ENCODE peak calls at places on chromosomes 11 and 22, in seven cellular contexts. L is stimulated activated CD4-positive, alpha-beta T cell treated with anti-CD3 and anti-CD28 coated beads, Interleukin-2, amount 100 ng/mL, for 48 hours; U is spleen; E is M059J; A is osteocyte; H is nucleus accumbens; Z is adrenal gland. M is an unnamed sample.

GRCh38 chr11:47130541-47130940 is 46.1 kb downstream of the ARFGAP2 start:
- DNase-seq in L (no peak), Z (no peak), H (no peak), E (no peak), A (no peak), U (no peak), M (no peak)

GRCh38 chr22:29780781-29781676 is 13.9 kb downstream of the UQCR10 start:
- DNase-seq in Z (no peak), H (peak), A (no peak), E (peak), U (no peak), L (no peak), M (no peak)

GRCh38 chr11:12164061-12165014 is 53.9 kb downstream of the MICAL2 start:
- DNase-seq in U (no peak), A (no peak), E (peak), L (no peak), Z (no peak), H (no peak), M (no peak)

GRCh38 chr22:37569009-37569920 is 9.0 kb downstream of the CDC42EP1 start:
- DNase-seq in A (no peak), U (no peak), H (peak), L (no peak), Z (peak), E (peak), M (no peak)

GRCh38 chr11:34203377-34203801 is 98.0 kb downstream of the NAT10 start:
- DNase-seq in L (no peak), H (no peak), A (no peak), E (no peak), Z (no peak), U (no peak), M (no peak)

GRCh38 chr22:30190619-30191018 is 55.9 kb downstream of the LIF start:
- DNase-seq in L (no peak), Z (no peak), E (no peak), H (no peak), U (no peak), A (no peak), M (no peak)

GRCh38 chr22:20761536-20761935 is 12.4 kb upstream of the SERPIND1 start:
- DNase-seq in Z (no peak), U (no peak), A (no peak), H (no peak), L (no peak), E (peak), M (no peak)

GRCh38 chr22:41608386-41608785 is 12.5 kb downstream of the DESI1 start:
- DNase-seq in A (no peak), L (no peak), Z (no peak), H (no peak), E (no peak), U (peak), M (no peak)

GRCh38 chr11:79461144-79461543 is 20.3 kb upstream of the TENM4 start:
- DNase-seq in L (no peak), Z (peak), U (no peak), E (peak), A (no peak), H (no peak), M (no peak)

GRCh38 chr11:3191586-3192324 is 26.6 kb upstream of the OSBPL5 start:
- DNase-seq in H (no peak), A (no peak), U (peak), L (no peak), E (no peak), Z (no peak), M (no peak)

GRCh38 chr11:107683070-107683469 is 28.8 kb downstream of the SLN start:
- DNase-seq in Z (no peak), L (no peak), E (no peak), A (no peak), U (no peak), H (no peak), M (no peak)

GRCh38 chr22:29216873-29217666 is 11.4 kb downstream of the EMID1 start:
- DNase-seq in A (no peak), H (peak), E (peak), Z (peak), U (peak), L (no peak), M (no peak)

GRCh38 chr11:3217751-3218482 is 696 bp downstream of the MRGPRG start:
- DNase-seq in A (no peak), U (peak), E (no peak), H (no peak), Z (peak), L (no peak), M (peak)

GRCh38 chr22:36566720-36567119 is 37.8 kb upstream of the EIF3D start:
- DNase-seq in H (no peak), L (no peak), E (no peak), U (no peak), A (no peak), Z (no peak), M (no peak)

GRCh38 chr22:28008056-28008455 is 89.0 kb upstream of the PITPNB start:
- DNase-seq in Z (no peak), L (no peak), E (no peak), H (no peak), A (no peak), U (no peak), M (no peak)

GRCh38 chr11:45092901-45093760 is 53.3 kb upstream of the PRDM11 start:
- DNase-seq in E (peak), Z (no peak), L (no peak), U (peak), A (no peak), H (no peak), M (peak)

GRCh38 chr11:5808500-5809121 is at the start of gene OR52N2:
- DNase-seq in U (peak), A (no peak), Z (peak), L (peak), H (peak), E (peak), M (peak)

GRCh38 chr11:69636512-69636866 is 4.5 kb upstream of the CCND1 start:
- DNase-seq in E (peak), H (peak), A (no peak), U (no peak), Z (peak), L (no peak), M (peak)

GRCh38 chr11:61075891-61076290 is 26.4 kb upstream of the CD5 start:
- DNase-seq in Z (no peak), U (no peak), E (peak), H (no peak), A (no peak), L (no peak), M (peak)

GRCh38 chr11:72579816-72580647 is 94.2 kb downstream of the PDE2A start:
- DNase-seq in E (no peak), L (no peak), U (no peak), Z (peak), H (no peak), A (no peak), M (peak)

GRCh38 chr11:77170107-77170506 is 42.1 kb downstream of the MYO7A start:
- DNase-seq in A (no peak), E (no peak), Z (no peak), H (no peak), L (no peak), U (no peak), M (no peak)

GRCh38 chr11:70630816-70631623 is 232.7 kb downstream of the CTTN start:
- DNase-seq in L (no peak), Z (peak), U (no peak), E (peak), A (no peak), H (no peak), M (no peak)

GRCh38 chr11:16779436-16779835 is 41.0 kb downstream of the C11orf58 start:
- DNase-seq in L (no peak), E (peak), Z (no peak), H (no peak), A (peak), U (peak), M (no peak)

GRCh38 chr11:281486-282161 is 3.4 kb downstream of the NLRP6 start:
- DNase-seq in H (no peak), U (no peak), A (no peak), L (no peak), Z (peak), E (no peak), M (no peak)

GRCh38 chr11:124762624-124763155 is 600 bp upstream of the ESAM start:
- DNase-seq in U (peak), A (no peak), E (peak), Z (no peak), H (no peak), L (no peak), M (no peak)

GRCh38 chr11:83156150-83156995 is 558 bp upstream of the PCF11 start:
- DNase-seq in L (peak), E (peak), Z (peak), H (peak), A (peak), U (peak), M (peak)

GRCh38 chr11:64057890-64058289 is 22.2 kb downstream of the FLRT1 start:
- DNase-seq in E (no peak), U (no peak), A (no peak), L (no peak), H (no peak), Z (no peak), M (no peak)

GRCh38 chr11:106088896-106089295 is 11.4 kb downstream of the AASDHPPT start:
- DNase-seq in Z (no peak), H (no peak), U (no peak), E (peak), A (no peak), L (no peak), M (no peak)

M was measured in cardiac septum.